ENCODE peak calls at places on chromosomes 2 and 18, in ten cellular contexts. L is HTR-8/SVneo; N is stimulated activated CD8-positive, alpha-beta memory T cell treated with anti-CD3 and anti-CD28 coated beads, Interleukin-2, amount 100 ng/mL, for 48 hours; R is RPMI7951; Y is NCI-H345; O is GM13976; Z is T-cell; B is RCC 7860; V is HCT116; P is mucosa of gallbladder. A is an unnamed sample.

GRCh38 chr2:226720948-226721347 is 78.7 kb downstream of the IRS1 start:
- DNase-seq in B (no peak), N (no peak), Y (no peak), O (no peak), Z (no peak), L (no peak), V (no peak), R (no peak), P (no peak), A (no peak)

GRCh38 chr2:80058562-80058961 is 246.0 kb downstream of the LRRTM1 start:
- DNase-seq in O (no peak), N (no peak), B (no peak), R (no peak), Y (no peak), L (no peak), V (no peak), Z (no peak), P (no peak), A (no peak)

GRCh38 chr18:8548186-8548585 is 61.1 kb upstream of the RAB12 start:
- DNase-seq in O (no peak), V (no peak), P (no peak), N (no peak), R (peak), Y (no peak), L (no peak), Z (no peak), B (peak), A (peak)

GRCh38 chr2:239544846-239545465 is 144.1 kb upstream of the HDAC4 start:
- DNase-seq in V (no peak), L (no peak), Z (peak), P (no peak), R (no peak), Y (no peak), O (no peak), B (no peak), N (peak), A (no peak)

GRCh38 chr2:46841621-46842020 is 74.0 kb downstream of the MCFD2 start:
- DNase-seq in B (no peak), R (no peak), Y (no peak), N (no peak), Z (no peak), O (no peak), L (no peak), P (peak), V (no peak), A (no peak)

GRCh38 chr2:53593891-53594585 is 173.6 kb upstream of the CHAC2 start:
- DNase-seq in O (no peak), N (no peak), P (no peak), L (peak), R (peak), Y (peak), Z (no peak), B (peak), V (peak), A (peak)

GRCh38 chr2:216316743-216317142 is 55.5 kb downstream of the MARCHF4 start:
- DNase-seq in L (peak), B (peak), Y (no peak), O (no peak), N (no peak), P (no peak), R (peak), Z (no peak), V (no peak), A (no peak)

GRCh38 chr2:127142663-127143630 is 36.0 kb upstream of the BIN1 start:
- DNase-seq in Y (no peak), V (no peak), Z (no peak), P (no peak), R (peak), L (no peak), N (no peak), B (no peak), O (no peak), A (no peak)

GRCh38 chr2:1234731-1235308 is 178.4 kb upstream of the TPO start:
- DNase-seq in P (no peak), Y (no peak), O (no peak), N (no peak), B (peak), R (peak), Z (no peak), V (no peak), L (no peak), A (peak)

GRCh38 chr18:44123743-44124142 is 556.9 kb upstream of the SETBP1 start:
- DNase-seq in Z (no peak), R (no peak), V (no peak), Y (no peak), B (no peak), L (no peak), P (no peak), O (no peak), N (no peak), A (no peak)

GRCh38 chr2:70141754-70142589 is 48.8 kb downstream of the C2orf42 start:
- DNase-seq in Z (no peak), N (no peak), R (no peak), V (peak), L (no peak), Y (peak), P (no peak), O (peak), B (peak), A (no peak)

GRCh38 chr2:120748310-120748709 is 12.6 kb downstream of the GLI2 start:
- DNase-seq in P (no peak), O (no peak), N (no peak), Y (no peak), Z (no peak), R (no peak), L (no peak), V (no peak), B (no peak), A (no peak)